ENCODE peak calls at places on chromosome 22, in ten cellular contexts. B is esophagus squamous epithelium; U is RWPE2; Y is CD4-positive, CD25-positive, alpha-beta regulatory T cell; I is naive thymus-derived CD4-positive, alpha-beta T cell; Z is heart left ventricle; H is cardiac muscle cell; G is pancreas; R is body of pancreas; D is IMR-90. P is an unnamed sample.

GRCh38 chr22:26751217-26751616 is 93.8 kb downstream of the MIAT start:
- DNase-seq in B (no peak), U (no peak), Y (no peak), I (no peak), Z (peak; percentile 26), H (peak; percentile 61), G (no peak), R (no peak), D (no peak), P (no peak)

GRCh38 chr22:48084041-48084748 is 1321.7 kb downstream of the TBC1D22A start:
- DNase-seq in B (no peak), U (no peak), Y (no peak), I (no peak), Z (no peak), H (no peak), G (no peak), R (no peak), D (no peak), P (no peak)

GRCh38 chr22:28925916-28926315 is 42.5 kb downstream of the ZNRF3 start:
- DNase-seq in B (no peak), U (no peak), Y (no peak), I (no peak), Z (no peak), H (no peak), G (no peak), R (no peak), D (no peak), P (no peak)

GRCh38 chr22:20566420-20567260 is 59.2 kb downstream of the MED15 start:
- DNase-seq in B (no peak), U (no peak), Y (peak; percentile 58), I (peak; percentile 89), Z (no peak), H (peak; percentile 75), G (no peak), R (peak; percentile 62), D (peak; percentile 82), P (no peak)

GRCh38 chr22:26711205-26711958 is 54.0 kb downstream of the MIAT start:
- DNase-seq in B (no peak), U (no peak), Y (no peak), I (no peak), Z (no peak), H (peak; percentile 38), G (no peak), R (no peak), D (peak; percentile 62), P (no peak)

GRCh38 chr22:50674606-50675552 is 2.3 kb downstream of the SHANK3 start:
- DNase-seq in B (no peak), U (peak; percentile 90), Y (no peak), I (no peak), Z (no peak), H (peak; percentile 38), G (peak; percentile 59), R (peak; percentile 64), D (no peak), P (no peak)

GRCh38 chr22:32617271-32617670 is 142.7 kb downstream of the FBXO7 start:
- DNase-seq in B (no peak), U (no peak), Y (no peak), I (no peak), Z (no peak), H (peak; percentile 41), G (no peak), R (no peak), D (peak; percentile 74), P (no peak)

GRCh38 chr22:40324468-40325305 is 21.6 kb upstream of the ADSL start:
- DNase-seq in B (no peak), U (no peak), Y (peak; percentile 9), I (peak; percentile 83), Z (no peak), H (no peak), G (no peak), R (no peak), D (no peak), P (no peak)

GRCh38 chr22:40429481-40429880 is 59.1 kb downstream of the SGSM3 start:
- DNase-seq in B (no peak), U (no peak), Y (no peak), I (no peak), Z (no peak), H (no peak), G (no peak), R (no peak), D (no peak), P (no peak)

GRCh38 chr22:28670691-28671261 is 8.9 kb downstream of the TTC28 start:
- DNase-seq in B (no peak), U (no peak), Y (no peak), I (no peak), Z (no peak), H (no peak), G (no peak), R (peak; percentile 14), D (peak; percentile 4), P (no peak)

GRCh38 chr22:39778055-39778454 is 115.5 kb downstream of the ENTHD1 start:
- DNase-seq in B (no peak), U (no peak), Y (no peak), I (no peak), Z (no peak), H (no peak), G (no peak), R (no peak), D (no peak), P (no peak)

GRCh38 chr22:41217553-41218157 is 12.5 kb downstream of the L3MBTL2 start:
- DNase-seq in B (no peak), U (no peak), Y (no peak), I (peak; percentile 50), Z (peak; percentile 79), H (peak; percentile 94), G (no peak), R (peak; percentile 34), D (peak; percentile 92), P (peak; percentile 69)

DNA sequence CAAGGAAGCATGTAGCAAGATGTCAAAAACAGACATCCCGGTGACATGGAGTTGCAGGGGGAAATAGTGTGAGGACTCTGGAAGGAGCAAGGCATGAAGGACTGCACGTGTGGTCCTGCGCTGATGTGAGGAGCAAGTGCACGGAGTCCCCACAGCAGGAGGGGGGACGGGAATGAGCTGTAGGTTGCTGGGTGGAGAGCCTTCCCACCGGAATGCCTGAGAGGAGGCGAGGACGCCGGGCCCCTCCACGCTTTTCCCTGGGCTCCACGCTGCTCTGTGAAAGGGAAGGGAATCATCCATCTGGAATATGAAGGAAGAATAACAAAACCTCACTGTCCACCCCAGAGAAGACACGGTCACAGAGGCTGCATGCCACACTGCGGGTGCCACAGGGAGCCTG is 23.6 kb upstream of the EFCAB6 start:
- DNase-seq in B (no peak), U (no peak), Y (no peak), I (no peak), Z (no peak), H (no peak), G (no peak), R (no peak), D (no peak), P (no peak)
- H3K36me3 ChIP-seq in B (no peaks in the 10 kb centered on the region), U (no peaks in the 10 kb centered on the region), Y (no peaks in the 10 kb centered on the region), I (no peaks in the 10 kb centered on the region), Z (no peaks in the 10 kb centered on the region), H (no peaks in the 10 kb centered on the region), G (no peaks in the 10 kb centered on the region), R (no peaks in the 10 kb centered on the region), D (peaks cover 9% of the 10 kb centered on the region), P (no peaks in the 10 kb centered on the region)

DNA sequence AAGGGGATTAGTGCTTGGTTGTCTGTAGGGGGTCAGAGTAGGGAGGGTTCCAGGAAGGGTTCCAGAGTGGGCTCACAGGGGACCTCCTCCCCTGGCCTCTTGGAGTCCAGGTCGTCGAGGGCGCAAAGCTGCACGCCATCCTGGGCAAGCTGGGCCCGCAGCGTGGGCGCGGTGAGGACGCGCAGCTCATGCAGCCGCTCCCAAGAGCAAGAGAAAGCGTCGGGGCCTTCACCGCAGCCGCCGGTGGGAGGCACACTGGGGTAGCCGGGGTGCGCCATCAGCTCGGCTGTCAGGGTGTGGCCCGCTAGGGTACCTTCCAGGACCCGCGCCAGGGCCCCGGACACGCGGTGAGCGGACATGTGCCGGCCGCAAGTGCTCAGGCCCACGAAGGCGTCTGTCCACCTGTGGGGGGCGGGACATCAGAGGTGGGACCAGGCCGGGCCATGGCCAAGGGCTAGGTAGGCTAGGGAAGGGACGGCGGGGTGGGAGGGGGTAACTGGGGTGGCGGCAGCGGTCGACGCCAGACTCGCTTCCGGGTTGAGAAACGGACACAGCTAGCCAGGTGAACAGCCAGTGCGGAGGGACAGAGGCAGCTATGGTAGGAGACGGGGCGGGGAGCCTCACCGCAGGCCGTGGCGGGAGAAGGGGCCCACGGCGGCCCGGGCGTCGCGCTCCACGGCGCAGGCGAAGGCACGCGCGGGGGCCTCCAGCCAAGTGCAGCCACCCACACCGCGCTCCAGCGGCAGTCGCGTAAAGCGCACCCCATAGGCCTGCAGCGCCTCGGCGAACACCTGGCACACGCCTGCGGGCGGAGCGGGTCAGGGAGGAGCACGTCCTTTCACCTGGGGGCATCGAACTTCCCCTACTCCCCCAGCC is 1.2 kb downstream of the YDJC start:
- DNase-seq in B (no peak), U (no peak), Y (no peak), I (no peak), Z (no peak), H (no peak), G (no peak), R (no peak), D (no peak), P (no peak)
- H3K27me3 ChIP-seq in B (no peaks in the 10 kb centered on the region), U (no peaks in the 10 kb centered on the region), Y (no peaks in the 10 kb centered on the region), I (no peaks in the 10 kb centered on the region), Z (no peaks in the 10 kb centered on the region), H (no peaks in the 10 kb centered on the region), G (no peaks in the 10 kb centered on the region), R (no peaks in the 10 kb centered on the region), D (no peaks in the 10 kb centered on the region), P (no peaks in the 10 kb centered on the region)

GRCh38 chr22:22895776-22896445 is 8.3 kb downstream of the IGLL5 start:
- DNase-seq in B (no peak), U (no peak), Y (no peak), I (no peak), Z (peak; percentile 12), H (no peak), G (no peak), R (no peak), D (no peak), P (no peak)
- H3K36me3 ChIP-seq in B (no peaks in the 10 kb centered on the region), U (no peaks in the 10 kb centered on the region), Y (no peaks in the 10 kb centered on the region), I (no peaks in the 10 kb centered on the region), Z (no peaks in the 10 kb centered on the region), H (no peaks in the 10 kb centered on the region), G (no peaks in the 10 kb centered on the region), R (no peaks in the 10 kb centered on the region), D (no peaks in the 10 kb centered on the region), P (no peaks in the 10 kb centered on the region)

DNA sequence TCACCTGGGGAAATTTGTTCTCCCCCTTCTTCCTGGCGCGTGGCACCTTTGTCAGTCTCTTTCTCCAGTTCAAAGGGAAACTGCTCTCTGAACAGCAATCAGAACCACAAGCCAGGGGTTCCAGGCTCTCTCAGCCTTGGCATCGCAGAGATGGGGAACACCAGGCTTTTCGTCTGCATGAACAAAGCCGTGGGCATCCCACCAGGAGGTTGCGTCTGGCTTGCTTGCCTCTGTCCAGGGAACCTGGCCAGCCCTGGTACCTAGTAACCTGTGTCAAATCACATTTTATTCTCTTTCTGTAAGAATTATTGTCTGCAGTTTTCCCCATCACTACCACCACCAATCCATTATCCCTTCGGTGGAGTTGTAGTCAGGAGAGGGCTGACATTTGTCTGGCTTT is 107.0 kb downstream of the WNT7B start:
- DNase-seq in B (no peak), U (no peak), Y (no peak), I (no peak), Z (no peak), H (no peak), G (no peak), R (no peak), D (no peak), P (no peak)
- H3K27me3 ChIP-seq in B (peaks cover 53% of the 10 kb centered on the region), U (peaks cover 15% of the 10 kb centered on the region), Y (no peaks in the 10 kb centered on the region), I (no peaks in the 10 kb centered on the region), Z (peaks cover 15% of the 10 kb centered on the region), H (peaks cover 73% of the 10 kb centered on the region), G (no peaks in the 10 kb centered on the region), R (no peaks in the 10 kb centered on the region), D (peaks cover 51% of the 10 kb centered on the region), P (no peaks in the 10 kb centered on the region)

P was measured in testis.